ENCODE peak calls at places on chromosomes 13 and 19, in seven cellular contexts. One of them, this sample, is unnamed.

GRCh38 chr19:33434886-33435705 is 61.6 kb downstream of the CEBPG start:
- DNase-seq in activated T-cell treated with anti-CD3 and anti-CD28 coated beads, Interleukin-2, amount 50 U/mL, for 48 hours: no peak
- DNase-seq in CD4-positive, alpha-beta T cell: no peak
- DNase-seq in AG09309: no peak
- DNase-seq in omental fat pad: no peak
- DNase-seq in stimulated activated CD8-positive, alpha-beta memory T cell treated with anti-CD3 and anti-CD28 coated beads, Interleukin-4, amount 100 ng/mL, for 48 hours: no peak
- DNase-seq in OCI-M1: no peak
- DNase-seq in this sample: no peak

GRCh38 chr19:49113762-49114629 is at the start of gene LIN7B:
- DNase-seq in activated T-cell treated with anti-CD3 and anti-CD28 coated beads, Interleukin-2, amount 50 U/mL, for 48 hours: peak; percentile 89
- DNase-seq in CD4-positive, alpha-beta T cell: peak; percentile 80
- DNase-seq in AG09309: no peak
- DNase-seq in omental fat pad: no peak
- DNase-seq in stimulated activated CD8-positive, alpha-beta memory T cell treated with anti-CD3 and anti-CD28 coated beads, Interleukin-4, amount 100 ng/mL, for 48 hours: peak; percentile 78
- DNase-seq in OCI-M1: peak; percentile 89
- DNase-seq in this sample: peak; percentile 69

GRCh38 chr13:30872685-30873443 is 33.2 kb upstream of the MEDAG start:
- DNase-seq in activated T-cell treated with anti-CD3 and anti-CD28 coated beads, Interleukin-2, amount 50 U/mL, for 48 hours: no peak
- DNase-seq in CD4-positive, alpha-beta T cell: no peak
- DNase-seq in AG09309: no peak
- DNase-seq in omental fat pad: peak; percentile 51
- DNase-seq in stimulated activated CD8-positive, alpha-beta memory T cell treated with anti-CD3 and anti-CD28 coated beads, Interleukin-4, amount 100 ng/mL, for 48 hours: no peak
- DNase-seq in OCI-M1: peak; percentile 46
- DNase-seq in this sample: no peak

GRCh38 chr19:709196-709964 is 645 bp downstream of the PALM start:
- DNase-seq in activated T-cell treated with anti-CD3 and anti-CD28 coated beads, Interleukin-2, amount 50 U/mL, for 48 hours: no peak
- DNase-seq in CD4-positive, alpha-beta T cell: no peak
- DNase-seq in AG09309: no peak
- DNase-seq in omental fat pad: no peak
- DNase-seq in stimulated activated CD8-positive, alpha-beta memory T cell treated with anti-CD3 and anti-CD28 coated beads, Interleukin-4, amount 100 ng/mL, for 48 hours: no peak
- DNase-seq in OCI-M1: no peak
- DNase-seq in this sample: no peak

GRCh38 chr19:38425810-38426466 is at the start of gene RASGRP4:
- DNase-seq in activated T-cell treated with anti-CD3 and anti-CD28 coated beads, Interleukin-2, amount 50 U/mL, for 48 hours: peak; percentile 68
- DNase-seq in CD4-positive, alpha-beta T cell: peak; percentile 28
- DNase-seq in AG09309: no peak
- DNase-seq in omental fat pad: no peak
- DNase-seq in stimulated activated CD8-positive, alpha-beta memory T cell treated with anti-CD3 and anti-CD28 coated beads, Interleukin-4, amount 100 ng/mL, for 48 hours: peak; percentile 70
- DNase-seq in OCI-M1: peak; percentile 90
- DNase-seq in this sample: peak; percentile 81

GRCh38 chr13:51525567-51526165 is 58.6 kb upstream of the WDFY2 start:
- DNase-seq in activated T-cell treated with anti-CD3 and anti-CD28 coated beads, Interleukin-2, amount 50 U/mL, for 48 hours: no peak
- DNase-seq in CD4-positive, alpha-beta T cell: no peak
- DNase-seq in AG09309: no peak
- DNase-seq in omental fat pad: no peak
- DNase-seq in stimulated activated CD8-positive, alpha-beta memory T cell treated with anti-CD3 and anti-CD28 coated beads, Interleukin-4, amount 100 ng/mL, for 48 hours: no peak
- DNase-seq in OCI-M1: no peak
- DNase-seq in this sample: no peak

GRCh38 chr19:50890422-50891252 is 17.4 kb downstream of the KLK2 start:
- DNase-seq in activated T-cell treated with anti-CD3 and anti-CD28 coated beads, Interleukin-2, amount 50 U/mL, for 48 hours: no peak
- DNase-seq in CD4-positive, alpha-beta T cell: no peak
- DNase-seq in AG09309: no peak
- DNase-seq in omental fat pad: no peak
- DNase-seq in stimulated activated CD8-positive, alpha-beta memory T cell treated with anti-CD3 and anti-CD28 coated beads, Interleukin-4, amount 100 ng/mL, for 48 hours: no peak
- DNase-seq in OCI-M1: no peak
- DNase-seq in this sample: no peak

GRCh38 chr19:4234142-4234861 is 5.0 kb downstream of the EBI3 start:
- DNase-seq in activated T-cell treated with anti-CD3 and anti-CD28 coated beads, Interleukin-2, amount 50 U/mL, for 48 hours: no peak
- DNase-seq in CD4-positive, alpha-beta T cell: no peak
- DNase-seq in AG09309: no peak
- DNase-seq in omental fat pad: no peak
- DNase-seq in stimulated activated CD8-positive, alpha-beta memory T cell treated with anti-CD3 and anti-CD28 coated beads, Interleukin-4, amount 100 ng/mL, for 48 hours: no peak
- DNase-seq in OCI-M1: no peak
- DNase-seq in this sample: no peak

GRCh38 chr19:3698386-3698950 is 1.8 kb downstream of the PIP5K1C start:
- DNase-seq in activated T-cell treated with anti-CD3 and anti-CD28 coated beads, Interleukin-2, amount 50 U/mL, for 48 hours: no peak
- DNase-seq in CD4-positive, alpha-beta T cell: no peak
- DNase-seq in AG09309: no peak
- DNase-seq in omental fat pad: no peak
- DNase-seq in stimulated activated CD8-positive, alpha-beta memory T cell treated with anti-CD3 and anti-CD28 coated beads, Interleukin-4, amount 100 ng/mL, for 48 hours: no peak
- DNase-seq in OCI-M1: peak; percentile 70
- DNase-seq in this sample: peak; percentile 34

GRCh38 chr13:20197361-20197834 is 4.7 kb upstream of the GJB2 start:
- DNase-seq in activated T-cell treated with anti-CD3 and anti-CD28 coated beads, Interleukin-2, amount 50 U/mL, for 48 hours: no peak
- DNase-seq in CD4-positive, alpha-beta T cell: no peak
- DNase-seq in AG09309: peak; percentile 16
- DNase-seq in omental fat pad: no peak
- DNase-seq in stimulated activated CD8-positive, alpha-beta memory T cell treated with anti-CD3 and anti-CD28 coated beads, Interleukin-4, amount 100 ng/mL, for 48 hours: no peak
- DNase-seq in OCI-M1: peak; percentile 53
- DNase-seq in this sample: peak; percentile 28

GRCh38 chr13:109385161-109385560 is 401.2 kb downstream of the IRS2 start:
- DNase-seq in activated T-cell treated with anti-CD3 and anti-CD28 coated beads, Interleukin-2, amount 50 U/mL, for 48 hours: no peak
- DNase-seq in CD4-positive, alpha-beta T cell: no peak
- DNase-seq in AG09309: peak; percentile 74
- DNase-seq in omental fat pad: no peak
- DNase-seq in stimulated activated CD8-positive, alpha-beta memory T cell treated with anti-CD3 and anti-CD28 coated beads, Interleukin-4, amount 100 ng/mL, for 48 hours: no peak
- DNase-seq in OCI-M1: no peak
- DNase-seq in this sample: no peak

GRCh38 chr19:10294368-10294697 is 4.6 kb downstream of the ICAM5 start:
- DNase-seq in activated T-cell treated with anti-CD3 and anti-CD28 coated beads, Interleukin-2, amount 50 U/mL, for 48 hours: peak; percentile 45
- DNase-seq in CD4-positive, alpha-beta T cell: no peak
- DNase-seq in AG09309: no peak
- DNase-seq in omental fat pad: no peak
- DNase-seq in stimulated activated CD8-positive, alpha-beta memory T cell treated with anti-CD3 and anti-CD28 coated beads, Interleukin-4, amount 100 ng/mL, for 48 hours: no peak
- DNase-seq in OCI-M1: no peak
- DNase-seq in this sample: no peak

GRCh38 chr13:69706807-69707206 is 400.8 kb upstream of the ATXN8OS start:
- DNase-seq in activated T-cell treated with anti-CD3 and anti-CD28 coated beads, Interleukin-2, amount 50 U/mL, for 48 hours: no peak
- DNase-seq in CD4-positive, alpha-beta T cell: no peak
- DNase-seq in AG09309: no peak
- DNase-seq in omental fat pad: no peak
- DNase-seq in stimulated activated CD8-positive, alpha-beta memory T cell treated with anti-CD3 and anti-CD28 coated beads, Interleukin-4, amount 100 ng/mL, for 48 hours: no peak
- DNase-seq in OCI-M1: no peak
- DNase-seq in this sample: no peak

GRCh38 chr19:33252418-33252962 is 26.8 kb upstream of the SLC7A10 start:
- DNase-seq in activated T-cell treated with anti-CD3 and anti-CD28 coated beads, Interleukin-2, amount 50 U/mL, for 48 hours: no peak
- DNase-seq in CD4-positive, alpha-beta T cell: no peak
- DNase-seq in AG09309: no peak
- DNase-seq in omental fat pad: no peak
- DNase-seq in stimulated activated CD8-positive, alpha-beta memory T cell treated with anti-CD3 and anti-CD28 coated beads, Interleukin-4, amount 100 ng/mL, for 48 hours: no peak
- DNase-seq in OCI-M1: no peak
- DNase-seq in this sample: no peak

This sample was measured in activated CD8-positive, alpha-beta T cell treated with anti-CD3 and anti-CD28 coated beads for 36 hours.